ENCODE peak calls at places on chromosomes 7 and 10, in four cellular contexts. B is heart left ventricle, T is gastrocnemius medialis, Q is esophagus squamous epithelium. J is an unnamed sample.

GRCh38 chr7:4049202-4049601 is 632.9 kb upstream of the FOXK1 start:
- DNase-seq in B (no peak), Q (no peak), T (no peak), J (no peak)

GRCh38 chr7:20791523-20791879 is 4.8 kb upstream of the SP8 start:
- DNase-seq in T (no peak), B (no peak), Q (no peak), J (no peak)

GRCh38 chr10:121792198-121792597 is 135.6 kb downstream of the ATE1 start:
- DNase-seq in B (no peak), T (no peak), Q (no peak), J (no peak)

GRCh38 chr10:77445562-77445961 is 192.0 kb downstream of the KCNMA1 start:
- DNase-seq in B (no peak), T (no peak), Q (no peak), J (no peak)

GRCh38 chr10:95500097-95500496 is 61.1 kb downstream of the SORBS1 start:
- DNase-seq in Q (no peak), T (no peak), B (no peak), J (no peak)

GRCh38 chr10:11089272-11089671 is 71.6 kb downstream of the CELF2 start:
- DNase-seq in B (no peak), Q (no peak), T (no peak), J (no peak)

GRCh38 chr10:44780461-44780860 is 130.7 kb upstream of the TMEM72 start:
- DNase-seq in B (no peak), Q (no peak), T (no peak), J (no peak)

GRCh38 chr7:64867863-64868440 is 35.1 kb upstream of the ZNF273 start:
- DNase-seq in Q (no peak), T (no peak), B (no peak), J (no peak)

GRCh38 chr7:112159346-112159745 is 46.9 kb downstream of the DOCK4 start:
- DNase-seq in B (no peak), T (no peak), Q (no peak), J (no peak)

GRCh38 chr10:6065845-6066244 is 3.7 kb upstream of the IL2RA start:
- DNase-seq in Q (no peak), T (peak), B (no peak), J (no peak)

GRCh38 chr10:95400789-95401188 is 110.0 kb upstream of the PDLIM1 start:
- DNase-seq in Q (no peak), B (no peak), T (no peak), J (no peak)

GRCh38 chr10:22647244-22647643 is 67.1 kb downstream of the PIP4K2A start:
- DNase-seq in B (no peak), Q (no peak), T (no peak), J (no peak)

DNA sequence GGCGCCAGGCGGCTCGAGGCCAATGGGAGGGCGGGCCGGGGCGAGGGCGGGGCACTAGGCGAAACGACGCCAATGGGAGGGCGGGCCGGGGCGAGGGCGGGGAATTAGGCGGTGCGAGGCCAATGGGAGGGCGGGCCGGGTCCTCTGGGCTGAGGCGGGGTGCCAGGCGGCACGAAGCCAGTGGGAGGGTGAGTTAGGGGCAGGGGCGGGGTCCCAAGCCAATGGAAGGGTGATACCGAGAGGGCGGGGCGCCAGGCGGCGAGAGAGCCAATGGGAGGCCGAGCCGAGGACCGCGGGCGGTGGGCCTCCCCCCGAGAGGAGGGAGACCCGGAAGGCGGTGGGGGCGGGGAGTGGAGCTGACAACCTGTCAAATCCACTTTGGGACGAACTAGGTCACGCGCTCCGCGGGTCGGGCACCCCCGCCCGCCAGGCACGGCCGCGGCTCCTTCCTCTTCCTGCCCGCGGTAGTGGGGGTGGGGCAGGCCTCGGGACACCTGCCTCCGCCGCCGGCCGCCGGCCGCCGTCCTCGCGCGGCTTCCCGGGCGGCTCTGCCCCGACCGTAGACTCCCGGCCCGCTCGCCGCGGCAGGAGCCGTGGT is 28.0 kb upstream of the KMT2C start:
- DNase-seq in Q (peak), B (peak), T (peak), J (peak)
- TF ChIP-seq POLR2A in Q (no peak), B (peak), T (peak), J (peak)

GRCh38 chr7:41220275-41220674 is 482.6 kb downstream of the INHBA start:
- DNase-seq in Q (no peak), B (no peak), T (no peak), J (no peak)
- TF ChIP-seq POLR2A in Q (no peak), B (no peak), T (no peak), J (no peak)

GRCh38 chr7:135923700-135924261 is 53.4 kb downstream of the MTPN start:
- DNase-seq in Q (no peak), T (no peak), B (no peak), J (peak)
- TF ChIP-seq POLR2A in Q (no peak), T (no peak), B (no peak), J (no peak)

DNA sequence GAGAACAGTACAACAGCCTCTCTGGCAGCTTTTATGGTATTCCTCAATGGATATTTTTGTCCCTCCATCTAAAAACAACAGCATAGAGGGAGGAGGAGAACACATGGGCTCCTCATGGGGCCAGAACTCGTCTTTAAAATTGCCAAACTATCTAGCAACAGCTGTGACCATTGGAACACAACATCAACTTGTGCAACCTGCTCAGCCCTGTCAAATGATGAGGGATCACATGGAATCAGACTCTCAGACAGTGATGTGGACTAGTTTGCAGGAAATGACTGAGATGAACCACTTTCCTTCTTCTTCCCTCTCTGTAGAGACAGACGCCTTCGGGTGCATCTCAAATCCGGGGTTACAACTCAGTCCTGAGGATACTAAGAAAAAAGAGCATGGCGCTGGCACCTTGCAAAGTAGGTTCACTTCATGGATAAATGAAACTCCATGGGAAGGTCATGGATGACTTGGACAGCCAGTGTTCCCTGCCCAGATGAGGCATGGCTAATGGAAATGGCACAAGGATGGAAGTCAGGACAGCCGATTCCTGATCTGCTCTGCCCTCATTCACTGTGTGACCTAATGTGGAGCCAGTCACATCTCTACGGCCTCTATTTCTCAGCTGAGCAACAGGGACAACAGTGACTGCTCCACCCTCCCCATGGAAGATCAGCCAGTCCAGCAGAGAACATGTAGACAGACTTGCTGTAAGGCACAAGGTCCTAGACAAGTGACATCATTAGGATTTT is 24.6 kb upstream of the DGKI start:
- DNase-seq in T (peak), B (no peak), Q (no peak), J (no peak)
- TF ChIP-seq POLR2A in T (peak), B (no peak), Q (no peak), J (no peak)

GRCh38 chr10:52248697-52249306 is 65.3 kb upstream of the DKK1 start:
- DNase-seq in T (no peak), Q (no peak), B (no peak), J (no peak)
- TF ChIP-seq POLR2A in T (no peak), Q (no peak), B (no peak), J (no peak)

DNA sequence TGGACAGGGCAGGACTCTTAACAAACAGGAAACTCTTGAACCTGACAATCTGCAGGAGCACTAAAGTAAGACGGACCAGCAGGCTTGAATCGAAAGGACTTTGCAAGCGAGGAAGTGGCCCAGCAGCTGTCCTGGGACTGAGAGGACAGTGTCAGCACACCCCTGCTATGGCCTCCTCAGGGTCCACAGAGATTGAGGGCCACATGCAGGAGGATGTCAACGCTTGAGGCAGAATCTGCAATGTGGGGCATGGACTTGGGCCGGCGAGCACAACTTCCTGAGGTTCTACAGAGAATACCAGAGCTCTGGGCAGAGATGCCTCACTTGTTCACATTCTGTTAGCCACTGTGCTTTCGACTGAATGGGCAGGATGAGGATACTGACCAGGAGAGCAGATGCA is 84.4 kb upstream of the EFCAB10 start:
- DNase-seq in Q (no peak), T (no peak), B (no peak), J (no peak)
- TF ChIP-seq POLR2A in Q (no peak), T (no peak), B (no peak), J (no peak)

DNA sequence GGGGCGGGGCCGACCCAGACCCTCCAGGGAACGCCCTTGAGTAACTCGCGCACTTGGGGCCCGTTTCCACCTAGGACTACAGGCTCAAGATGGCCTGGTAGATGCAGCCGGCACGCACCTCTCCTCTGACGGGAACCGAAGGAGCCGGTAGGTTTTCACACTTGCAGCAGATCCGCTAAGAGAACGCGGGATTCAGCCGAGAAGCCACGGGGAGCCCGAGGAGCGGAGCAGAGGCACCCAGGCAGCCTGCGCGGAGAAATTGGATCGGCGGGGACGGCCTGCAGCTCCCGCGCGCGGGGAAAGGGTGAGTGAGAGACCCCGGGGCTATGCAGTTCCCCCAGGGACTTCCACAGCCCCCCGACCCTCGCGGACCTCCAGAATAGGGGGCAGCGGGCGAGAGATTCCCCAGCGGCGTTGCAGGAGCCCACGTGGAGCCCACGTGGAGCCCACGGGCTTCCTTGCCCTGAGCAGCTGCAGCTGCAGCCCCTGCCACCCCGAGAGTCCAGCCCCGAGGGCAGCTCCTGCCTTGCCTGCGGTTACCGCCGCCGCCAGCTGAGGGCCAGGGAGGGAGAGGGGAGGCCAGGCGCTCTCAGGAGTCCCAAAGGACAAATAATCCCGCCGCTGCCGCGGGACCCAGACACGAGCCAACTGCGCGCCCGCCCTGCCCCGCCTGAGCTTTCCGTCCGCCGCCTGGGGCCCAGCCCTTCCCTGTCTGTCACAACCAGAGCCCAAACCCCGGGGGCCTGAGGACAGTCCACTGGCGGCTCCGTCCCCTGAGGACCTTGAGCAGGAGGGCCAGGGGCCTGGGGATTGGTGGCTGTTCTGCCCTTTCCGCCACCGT is 13.1 kb downstream of the IFT22 start:
- DNase-seq in Q (no peak), B (no peak), T (no peak), J (peak)
- TF ChIP-seq POLR2A in Q (no peak), B (no peak), T (no peak), J (no peak)

GRCh38 chr7:130869918-130870317 is 135.9 kb upstream of the KLF14 start:
- DNase-seq in B (no peak), Q (no peak), T (no peak), J (no peak)

GRCh38 chr7:130875265-130875741 is 141.3 kb upstream of the KLF14 start:
- DNase-seq in Q (no peak), B (peak), T (peak), J (peak)

GRCh38 chr7:130874071-130874915 is 140.3 kb upstream of the KLF14 start:
- DNase-seq in Q (no peak), T (no peak), B (no peak), J (no peak)

GRCh38 chr7:130872756-130873448 is 138.9 kb upstream of the KLF14 start:
- DNase-seq in B (no peak), Q (no peak), T (no peak), J (no peak)

GRCh38 chr7:130872341-130872740 is 138.3 kb upstream of the KLF14 start:
- DNase-seq in Q (no peak), T (peak), B (no peak), J (no peak)
- TF ChIP-seq POLR2A in Q (no peak), T (no peak), B (no peak), J (no peak)

GRCh38 chr10:47418321-47418720 is 34.2 kb upstream of the ZNF488 start:
- DNase-seq in T (no peak), Q (no peak), B (no peak), J (no peak)
- TF ChIP-seq POLR2A in T (no peak), Q (no peak), B (no peak), J (no peak)

GRCh38 chr7:87876040-87876758 is at the start of the genes DBF4 and SLC25A40:
- DNase-seq in B (peak), Q (peak), T (peak), J (peak)
- TF ChIP-seq POLR2A in B (peak), Q (no peak), T (peak), J (peak)

J was measured in adrenal gland.